ENCODE peak calls at places on chromosomes 1 and 21, in five cellular contexts. One of them, this sample, is unnamed.

GRCh38 chr1:176829261-176829976 is 335.1 kb downstream of the ASTN1 start:
- DNase-seq in H1: no peak
- DNase-seq in GM12878: no peak
- DNase-seq in HepG2: no peak
- DNase-seq in K562: no peak
- DNase-seq in this sample: no peak

GRCh38 chr1:30425046-30425445 is 298.3 kb downstream of the MATN1 start:
- DNase-seq in HepG2: no peak
- DNase-seq in GM12878: no peak
- DNase-seq in H1: no peak
- DNase-seq in K562: no peak
- DNase-seq in this sample: no peak

GRCh38 chr1:99602404-99602969 is 43.4 kb upstream of the PALMD start:
- DNase-seq in HepG2: no peak
- DNase-seq in GM12878: no peak
- DNase-seq in H1: no peak
- DNase-seq in K562: no peak
- DNase-seq in this sample: no peak

GRCh38 chr1:45792744-45793143 is 10.7 kb upstream of the MAST2 start:
- DNase-seq in GM12878: no peak
- DNase-seq in K562: no peak
- DNase-seq in H1: no peak
- DNase-seq in HepG2: no peak
- DNase-seq in this sample: no peak

GRCh38 chr1:207996632-207997031 is 85.7 kb upstream of the CD34 start:
- DNase-seq in GM12878: no peak
- DNase-seq in H1: no peak
- DNase-seq in K562: no peak
- DNase-seq in HepG2: no peak
- DNase-seq in this sample: no peak

GRCh38 chr1:29531596-29531995 is 295.3 kb downstream of the PTPRU start:
- DNase-seq in K562: no peak
- DNase-seq in HepG2: no peak
- DNase-seq in H1: no peak
- DNase-seq in GM12878: no peak
- DNase-seq in this sample: no peak

GRCh38 chr1:173314656-173315055 is 107.5 kb upstream of the TNFSF4 start:
- DNase-seq in GM12878: no peak
- DNase-seq in HepG2: no peak
- DNase-seq in K562: no peak
- DNase-seq in H1: no peak
- DNase-seq in this sample: no peak

GRCh38 chr1:182056596-182057366 is 4.7 kb downstream of the ZNF648 start:
- DNase-seq in GM12878: no peak
- DNase-seq in H1: no peak
- DNase-seq in HepG2: no peak
- DNase-seq in K562: no peak
- DNase-seq in this sample: peak

GRCh38 chr21:26389971-26390641 is 183.0 kb downstream of the CYYR1 start:
- DNase-seq in H1: no peak
- DNase-seq in GM12878: no peak
- DNase-seq in HepG2: no peak
- DNase-seq in K562: no peak
- DNase-seq in this sample: no peak

GRCh38 chr1:32716312-32717126 is 13.9 kb upstream of the SYNC start:
- DNase-seq in HepG2: peak
- DNase-seq in K562: peak
- DNase-seq in H1: peak
- DNase-seq in GM12878: no peak
- DNase-seq in this sample: peak

GRCh38 chr1:209154916-209155315 is 428.6 kb upstream of the CAMK1G start:
- DNase-seq in HepG2: no peak
- DNase-seq in K562: no peak
- DNase-seq in H1: no peak
- DNase-seq in GM12878: no peak
- DNase-seq in this sample: no peak

GRCh38 chr1:8966606-8967005 is 20.9 kb downstream of the CA6 start:
- DNase-seq in H1: no peak
- DNase-seq in GM12878: no peak
- DNase-seq in K562: no peak
- DNase-seq in HepG2: no peak
- DNase-seq in this sample: no peak

GRCh38 chr1:214476229-214476957 is 75.0 kb downstream of the PTPN14 start:
- DNase-seq in HepG2: no peak
- DNase-seq in GM12878: no peak
- DNase-seq in K562: no peak
- DNase-seq in H1: no peak
- DNase-seq in this sample: no peak

GRCh38 chr1:4939266-4939665 is 284.9 kb downstream of the AJAP1 start:
- DNase-seq in H1: no peak
- DNase-seq in GM12878: no peak
- DNase-seq in HepG2: no peak
- DNase-seq in K562: no peak
- DNase-seq in this sample: no peak

GRCh38 chr1:230010618-230011332 is 56.3 kb upstream of the GALNT2 start:
- DNase-seq in HepG2: no peak
- DNase-seq in GM12878: no peak
- DNase-seq in K562: no peak
- DNase-seq in H1: no peak
- DNase-seq in this sample: no peak

GRCh38 chr1:172442404-172442803 is 1.5 kb downstream of the PIGC start:
- DNase-seq in GM12878: no peak
- DNase-seq in H1: no peak
- DNase-seq in HepG2: no peak
- DNase-seq in K562: peak
- DNase-seq in this sample: no peak

GRCh38 chr1:229199892-229200291 is 71.0 kb upstream of the RAB4A start:
- DNase-seq in K562: peak
- DNase-seq in H1: peak
- DNase-seq in HepG2: no peak
- DNase-seq in GM12878: no peak
- DNase-seq in this sample: no peak

GRCh38 chr1:49397086-49397485 is 620.4 kb upstream of the BEND5 start:
- DNase-seq in H1: no peak
- DNase-seq in GM12878: no peak
- DNase-seq in K562: no peak
- DNase-seq in HepG2: no peak
- DNase-seq in this sample: no peak

GRCh38 chr1:5119496-5120234 is 465.3 kb downstream of the AJAP1 start:
- DNase-seq in H1: peak
- DNase-seq in HepG2: no peak
- DNase-seq in GM12878: no peak
- DNase-seq in K562: no peak
- DNase-seq in this sample: peak

GRCh38 chr1:25067852-25068251 is 137.8 kb upstream of the RUNX3 start:
- DNase-seq in GM12878: no peak
- DNase-seq in H1: no peak
- DNase-seq in HepG2: no peak
- DNase-seq in K562: no peak
- DNase-seq in this sample: no peak

GRCh38 chr1:19709255-19709765 is 44.6 kb downstream of the HTR6 start:
- DNase-seq in GM12878: no peak
- DNase-seq in K562: no peak
- DNase-seq in H1: no peak
- DNase-seq in HepG2: no peak
- DNase-seq in this sample: no peak

GRCh38 chr1:157403203-157403602 is 149.1 kb downstream of the FCRL5 start:
- DNase-seq in GM12878: no peak
- DNase-seq in HepG2: no peak
- DNase-seq in K562: no peak
- DNase-seq in H1: no peak
- DNase-seq in this sample: peak

DNA sequence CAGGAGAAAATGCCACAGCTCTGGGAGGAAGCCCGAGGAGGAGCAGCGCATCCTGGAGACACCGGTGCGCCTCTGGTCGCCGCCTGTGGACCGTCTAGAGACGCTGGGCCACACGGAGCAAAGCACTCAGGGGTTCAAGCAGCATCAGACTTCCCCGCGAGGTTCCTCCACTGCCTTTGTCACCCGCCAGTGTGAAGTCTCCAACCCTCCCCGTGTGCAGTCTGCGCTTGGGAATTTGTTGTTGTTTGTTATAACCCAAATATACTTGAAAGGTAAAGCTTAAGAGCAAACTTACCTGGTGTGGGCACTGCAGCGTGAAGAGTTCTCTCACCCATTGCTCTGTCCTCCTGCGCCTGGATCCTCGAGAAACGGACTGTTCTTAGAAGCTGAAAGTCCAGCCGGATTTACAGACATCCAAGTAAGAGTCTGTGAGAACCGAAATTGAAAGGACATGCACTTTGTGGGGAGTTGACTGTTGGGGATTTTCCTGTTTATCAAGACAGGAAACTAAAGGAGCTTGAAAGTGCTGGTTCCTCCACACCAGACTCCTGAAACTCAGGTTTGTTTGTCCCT is at the start of gene GBP4:
- DNase-seq in K562: no peak
- DNase-seq in GM12878: peak
- DNase-seq in H1: no peak
- DNase-seq in HepG2: no peak
- DNase-seq in this sample: peak
- TF ChIP-seq MAX in K562: no peak
- TF ChIP-seq MAX in GM12878: no peak
- TF ChIP-seq MAX in H1: no peak
- TF ChIP-seq MAX in HepG2: no peak
- TF ChIP-seq MAX in this sample: no peak

DNA sequence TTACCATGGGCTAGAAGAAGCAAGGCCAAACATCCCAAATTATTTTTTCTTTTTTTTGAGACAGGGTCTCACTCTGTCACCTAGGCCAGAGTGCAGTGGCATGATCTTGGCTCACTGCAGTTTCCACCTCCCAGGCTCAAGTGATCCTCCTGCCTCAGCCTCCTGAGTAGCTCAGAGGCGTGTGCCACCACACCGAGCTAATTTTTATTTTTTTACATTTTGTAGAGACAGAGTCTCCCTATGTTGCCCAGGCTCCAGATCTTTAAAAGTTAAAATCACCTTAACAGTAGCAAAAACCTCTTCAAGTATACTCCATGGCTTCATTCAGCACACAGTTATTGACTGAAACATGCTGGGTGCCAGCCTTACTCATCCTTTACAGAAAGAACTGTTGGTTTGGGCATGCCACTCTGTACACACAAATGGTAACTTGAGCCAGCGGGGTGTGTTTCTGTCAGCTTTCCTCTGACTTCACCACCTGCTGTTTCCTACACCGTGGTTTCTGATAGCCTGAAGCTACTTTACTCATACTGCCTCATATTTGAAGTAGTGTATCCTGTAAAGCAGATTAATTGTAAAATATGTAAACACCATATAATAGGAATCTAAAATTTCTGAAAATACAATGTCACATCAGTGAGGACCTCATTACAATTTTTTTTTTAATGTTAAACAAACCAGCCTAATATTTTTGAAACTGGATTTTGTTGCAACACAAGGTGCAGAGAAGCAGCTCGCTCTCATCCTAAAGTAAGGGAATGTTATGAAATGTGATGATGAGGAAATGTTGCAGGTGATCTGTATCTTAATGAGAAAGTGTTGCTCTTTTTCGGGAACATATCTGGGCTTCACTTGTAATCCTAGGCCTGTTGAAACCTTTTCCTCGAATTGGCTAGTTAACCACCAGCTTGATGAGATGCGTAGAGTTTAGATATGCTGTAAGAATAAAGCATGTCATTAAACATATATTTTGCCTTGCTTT is 113.9 kb downstream of the ATP5PO start:
- DNase-seq in HepG2: peak
- DNase-seq in H1: no peak
- DNase-seq in K562: no peak
- DNase-seq in GM12878: no peak
- DNase-seq in this sample: peak
- TF ChIP-seq CREB1 in HepG2: no peak
- TF ChIP-seq CREB1 in H1: no peak
- TF ChIP-seq CREB1 in K562: no peak
- TF ChIP-seq CREB1 in GM12878: no peak
- TF ChIP-seq CREB1 in this sample: no peak

DNA sequence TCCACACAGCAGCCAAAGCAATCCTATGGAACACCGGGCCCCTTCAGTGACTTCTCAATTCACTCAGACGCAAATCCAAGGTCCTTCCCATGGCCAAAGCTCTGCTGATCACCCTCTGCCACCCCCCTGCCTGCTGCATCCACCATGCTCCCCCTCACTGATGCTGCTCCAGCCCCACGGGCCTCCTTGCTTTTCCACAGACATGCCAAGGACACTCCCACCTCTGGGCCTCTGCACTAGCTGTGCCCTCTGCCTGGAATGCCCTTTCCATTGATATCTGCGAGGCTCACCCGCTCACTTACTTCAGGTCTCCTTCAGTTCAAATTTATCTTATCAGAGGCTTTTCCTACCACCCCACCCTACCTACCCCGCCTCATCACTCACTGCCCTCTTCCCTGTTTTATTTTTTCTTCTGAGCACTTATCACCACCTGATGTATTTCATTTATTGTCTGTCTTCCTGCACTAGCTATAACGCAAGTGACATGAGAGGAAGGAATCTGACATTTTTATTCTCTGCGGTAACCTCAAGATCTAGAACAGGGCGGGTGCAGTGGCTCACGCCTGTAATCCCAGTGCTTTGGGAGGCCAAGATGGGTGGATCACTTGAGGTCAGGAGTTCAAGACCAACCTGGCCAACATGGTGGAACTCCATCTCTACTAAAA is 7.0 kb downstream of the HSPG2 start:
- DNase-seq in HepG2: no peak
- DNase-seq in H1: no peak
- DNase-seq in K562: no peak
- DNase-seq in GM12878: no peak
- DNase-seq in this sample: no peak
- TF ChIP-seq MAX in HepG2: no peak
- TF ChIP-seq MAX in H1: no peak
- TF ChIP-seq MAX in K562: no peak
- TF ChIP-seq MAX in GM12878: no peak
- TF ChIP-seq MAX in this sample: no peak

GRCh38 chr1:223683586-223684487 is 18.3 kb upstream of the CAPN8 start:
- DNase-seq in H1: peak
- DNase-seq in K562: peak
- DNase-seq in GM12878: no peak
- DNase-seq in HepG2: no peak
- DNase-seq in this sample: peak
- TF ChIP-seq CREB1 in H1: no peak
- TF ChIP-seq CREB1 in K562: no peak
- TF ChIP-seq CREB1 in GM12878: no peak
- TF ChIP-seq CREB1 in HepG2: no peak
- TF ChIP-seq CREB1 in this sample: no peak